ENCODE peak calls at places on chromosomes 4 and X, in ten cellular contexts. X, Y, G, O, R, A, T, W, C and Z are unnamed samples.

GRCh38 chr4:153790962-153791551 is 2.2 kb upstream of the SFRP2 start:
- DNase-seq in T (no peak), C (peak; percentile 91), X (no peak), R (no peak), G (no peak), A (peak; percentile 75), Y (peak; percentile 89), W (peak; percentile 53), O (peak; percentile 24), Z (no peak)

GRCh38 chr4:78610546-78611214 is 59.1 kb downstream of the ANXA3 start:
- DNase-seq in A (peak; percentile 33), W (no peak), G (no peak), X (no peak), O (peak; percentile 66), R (no peak), Y (no peak), T (no peak), C (no peak), Z (peak; percentile 14)

GRCh38 chr4:72977936-72978485 is 91.5 kb downstream of the COX18 start:
- DNase-seq in X (no peak), Y (no peak), W (no peak), C (no peak), R (no peak), O (no peak), T (no peak), G (no peak), A (no peak), Z (no peak)

GRCh38 chr4:7828926-7829325 is 110.7 kb downstream of the AFAP1 start:
- DNase-seq in W (no peak), G (no peak), O (peak; percentile 71), T (no peak), C (no peak), R (no peak), A (peak; percentile 80), X (no peak), Y (no peak), Z (no peak)

GRCh38 chr4:156999175-156999517 is 27.5 kb upstream of the PDGFC start:
- DNase-seq in A (peak; percentile 88), X (peak; percentile 98), G (peak; percentile 57), C (peak; percentile 55), W (no peak), Y (no peak), T (no peak), O (peak; percentile 99), R (no peak), Z (no peak)

GRCh38 chr4:4443821-4444220 is 56.9 kb downstream of the NSG1 start:
- DNase-seq in W (no peak), C (no peak), O (peak; percentile 55), T (no peak), Y (no peak), R (no peak), X (peak; percentile 15), A (peak; percentile 71), G (no peak), Z (no peak)

GRCh38 chr4:187922274-187922673 is 73.3 kb upstream of the ZFP42 start:
- DNase-seq in R (no peak), X (no peak), W (no peak), A (no peak), G (no peak), O (no peak), Y (no peak), T (no peak), C (no peak), Z (no peak)

GRCh38 chrX:20151689-20152088 is 10.1 kb upstream of the EIF1AX start:
- DNase-seq in X (no peak), T (no peak), C (no peak), R (no peak), O (no peak), Y (no peak), G (no peak), W (no peak), A (no peak), Z (no peak)

GRCh38 chrX:39613997-39614679 is 483.6 kb downstream of the BCOR start:
- DNase-seq in R (no peak), W (peak; percentile 64), Y (no peak), G (no peak), O (no peak), X (no peak), T (no peak), C (peak; percentile 72), A (no peak), Z (no peak)

GRCh38 chr4:65453398-65453797 is 216.9 kb downstream of the EPHA5 start:
- DNase-seq in Y (no peak), G (no peak), O (no peak), T (no peak), A (no peak), X (no peak), C (no peak), R (no peak), W (no peak), Z (no peak)

GRCh38 chr4:138199568-138200235 is 42.4 kb downstream of the SLC7A11 start:
- DNase-seq in O (peak; percentile 32), X (peak; percentile 92), A (peak; percentile 28), Y (no peak), C (no peak), W (no peak), G (peak; percentile 96), T (no peak), R (no peak), Z (no peak)

GRCh38 chr4:145075742-145076472 is 22.1 kb downstream of the ANAPC10 start:
- DNase-seq in G (no peak), X (no peak), A (no peak), O (no peak), C (no peak), T (no peak), R (no peak), W (no peak), Y (no peak), Z (no peak)

GRCh38 chr4:78171482-78171881 is 114.4 kb downstream of the FRAS1 start:
- DNase-seq in W (no peak), Y (no peak), O (no peak), X (no peak), T (no peak), C (peak; percentile 59), G (no peak), R (no peak), A (no peak), Z (no peak)

DNA sequence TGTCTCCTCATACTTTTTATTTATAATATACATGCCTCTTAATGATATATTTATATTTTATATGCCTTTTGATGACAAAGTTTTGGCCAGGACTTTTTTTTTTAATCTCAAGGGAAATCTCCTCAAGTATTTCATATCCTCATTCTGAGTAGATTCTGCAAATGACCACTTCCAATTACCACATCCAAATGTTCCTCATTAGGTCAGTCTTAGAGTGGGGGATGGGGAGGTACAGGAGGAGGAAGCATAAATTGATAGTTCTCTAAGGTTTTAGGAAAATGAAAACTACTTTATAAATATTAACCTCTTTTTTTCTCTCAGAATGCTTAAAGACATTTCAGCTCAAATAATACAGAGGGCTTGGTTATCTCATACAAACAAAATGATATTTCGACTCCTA is 3.6 kb downstream of the CXorf58 start:
- DNase-seq in X (no peak), Y (no peak), C (no peak), O (no peak), A (no peak), W (no peak), R (no peak), T (no peak), G (no peak), Z (no peak)
- H3K27ac ChIP-seq in X (no peak overlapping the region), Y (no peak overlapping the region), C (no peak overlapping the region), O (no peak overlapping the region), A (no peak overlapping the region), W (no peak overlapping the region), R (no peak overlapping the region), T (no peak overlapping the region), G (no peak overlapping the region), Z (no peak overlapping the region)

GRCh38 chrX:134023851-134024281 is 38.5 kb upstream of the GPC3 start:
- DNase-seq in R (no peak), W (no peak), T (no peak), G (no peak), O (peak; percentile 51), Y (no peak), X (no peak), C (no peak), A (no peak), Z (no peak)
- H3K4me1 ChIP-seq in R (no peaks in the 10 kb centered on the region), W (peaks cover 6% of the 10 kb centered on the region), T (no peaks in the 10 kb centered on the region), G (no peaks in the 10 kb centered on the region), O (peaks cover 3% of the 10 kb centered on the region), Y (no peaks in the 10 kb centered on the region), X (no peaks in the 10 kb centered on the region), C (no peaks in the 10 kb centered on the region), A (no peaks in the 10 kb centered on the region), Z (no peaks in the 10 kb centered on the region)

GRCh38 chr4:38178666-38178995 is 218.4 kb downstream of the PTTG2 start:
- DNase-seq in X (no peak), C (no peak), O (no peak), W (no peak), A (no peak), Y (no peak), R (no peak), T (no peak), G (no peak), Z (no peak)

GRCh38 chr4:38177792-38178665 is 217.8 kb downstream of the PTTG2 start:
- DNase-seq in C (no peak), R (peak; percentile 88), X (no peak), Y (peak; percentile 90), A (peak; percentile 66), T (peak; percentile 75), G (peak; percentile 86), O (peak; percentile 83), W (peak; percentile 91), Z (no peak)

GRCh38 chr4:38180456-38180855 is 220.3 kb downstream of the PTTG2 start:
- DNase-seq in C (no peak), A (peak; percentile 20), Y (no peak), W (no peak), R (no peak), G (no peak), T (no peak), X (peak; percentile 57), O (no peak), Z (no peak)

GRCh38 chr4:38177035-38177791 is 217.0 kb downstream of the PTTG2 start:
- DNase-seq in W (no peak), C (no peak), R (peak; percentile 75), A (peak; percentile 53), X (no peak), T (no peak), Y (no peak), O (peak; percentile 86), G (peak; percentile 50), Z (peak; percentile 79)

GRCh38 chr4:38179690-38180299 is 219.6 kb downstream of the PTTG2 start:
- DNase-seq in R (peak; percentile 88), W (peak; percentile 62), A (peak; percentile 73), G (peak; percentile 91), X (peak; percentile 78), Y (no peak), C (peak; percentile 69), O (peak; percentile 82), T (peak; percentile 73), Z (peak; percentile 71)
- H3K27ac ChIP-seq in R (no peak overlapping the region), W (no peak overlapping the region), A (peak overlapping the region; percentile 8), G (peak overlapping the region; percentile 47), X (peak overlapping the region; percentile 72), Y (no peak overlapping the region), C (no peak overlapping the region), O (no peak overlapping the region), T (no peak overlapping the region), Z (no peak overlapping the region)

DNA sequence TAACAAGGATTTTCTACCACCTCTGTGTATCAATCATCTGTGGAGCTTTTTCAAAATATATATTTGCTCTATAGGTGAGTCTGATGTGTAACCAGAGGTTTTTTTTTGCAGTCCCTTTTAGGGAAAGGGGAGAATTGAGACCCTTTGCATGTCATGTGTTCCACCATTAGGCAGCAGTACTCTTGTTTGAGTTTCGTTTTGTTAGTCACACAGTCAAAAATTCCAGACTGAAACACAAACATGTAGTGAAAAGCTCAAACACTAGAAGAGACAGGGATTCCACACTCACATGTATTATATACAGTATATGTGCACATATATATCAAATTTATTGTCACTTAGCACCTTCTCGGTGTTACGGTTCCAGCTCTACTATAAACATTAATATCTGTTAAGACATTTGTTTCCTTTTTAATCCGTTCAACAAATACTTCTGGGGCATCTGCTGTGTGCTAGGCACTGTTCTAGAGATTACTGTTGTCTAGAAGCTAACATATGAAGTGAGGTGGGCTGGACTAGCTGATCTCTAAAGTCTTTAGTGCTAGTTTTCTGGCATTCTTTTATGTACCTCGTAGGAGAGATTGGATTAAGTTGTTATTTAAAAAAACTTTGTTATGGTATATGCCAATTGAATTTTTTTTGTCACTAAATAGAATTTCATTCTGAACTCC is 5.5 kb downstream of the USP9X start:
- DNase-seq in Y (no peak), C (no peak), R (no peak), G (no peak), A (peak; percentile 47), O (peak; percentile 17), T (no peak), X (peak; percentile 49), W (no peak), Z (no peak)
- H3K4me1 ChIP-seq in Y (peaks cover 27% of the 10 kb centered on the region), C (peaks cover 4% of the 10 kb centered on the region), R (no peaks in the 10 kb centered on the region), G (peaks cover 10% of the 10 kb centered on the region), A (peaks cover 21% of the 10 kb centered on the region), O (peaks cover 24% of the 10 kb centered on the region), T (no peaks in the 10 kb centered on the region), X (peaks cover 42% of the 10 kb centered on the region), W (peaks cover 43% of the 10 kb centered on the region), Z (peaks cover 66% of the 10 kb centered on the region)